ENCODE peak calls at places on chromosomes 4 and X, in six cellular contexts. One of them, this sample, is unnamed.

GRCh38 chr4:55635282-55635681 is 816 bp downstream of the NMU start:
- DNase-seq in GM23248: no peak
- DNase-seq in aorta: no peak
- DNase-seq in effector memory CD4-positive, alpha-beta T cell: no peak
- DNase-seq in esophagus squamous epithelium: no peak
- DNase-seq in lung: no peak
- DNase-seq in this sample: no peak

GRCh38 chr4:2934077-2934812 is 29.0 kb downstream of the NOP14 start:
- DNase-seq in esophagus squamous epithelium: no peak
- DNase-seq in lung: peak; percentile 68
- DNase-seq in GM23248: peak; percentile 86
- DNase-seq in aorta: peak; percentile 75
- DNase-seq in effector memory CD4-positive, alpha-beta T cell: peak; percentile 33
- DNase-seq in this sample: peak; percentile 57

GRCh38 chrX:45031830-45032229 is 158.8 kb downstream of the KDM6A start:
- DNase-seq in effector memory CD4-positive, alpha-beta T cell: no peak
- DNase-seq in lung: no peak
- DNase-seq in GM23248: no peak
- DNase-seq in esophagus squamous epithelium: no peak
- DNase-seq in aorta: no peak
- DNase-seq in this sample: no peak

GRCh38 chr4:184384056-184384809 is 90.1 kb downstream of the IRF2 start:
- DNase-seq in lung: peak; percentile 43
- DNase-seq in esophagus squamous epithelium: peak; percentile 3
- DNase-seq in effector memory CD4-positive, alpha-beta T cell: no peak
- DNase-seq in GM23248: peak; percentile 73
- DNase-seq in aorta: peak; percentile 64
- DNase-seq in this sample: peak; percentile 69

GRCh38 chr4:144350706-144351105 is 210.2 kb upstream of the GYPA start:
- DNase-seq in effector memory CD4-positive, alpha-beta T cell: no peak
- DNase-seq in aorta: no peak
- DNase-seq in lung: no peak
- DNase-seq in esophagus squamous epithelium: no peak
- DNase-seq in GM23248: no peak
- DNase-seq in this sample: no peak

GRCh38 chr4:13963601-13964000 is 336.1 kb upstream of the BOD1L1 start:
- DNase-seq in GM23248: peak; percentile 28
- DNase-seq in aorta: no peak
- DNase-seq in esophagus squamous epithelium: no peak
- DNase-seq in effector memory CD4-positive, alpha-beta T cell: no peak
- DNase-seq in lung: no peak
- DNase-seq in this sample: no peak

GRCh38 chr4:57078685-57079521 is 31.3 kb downstream of the IGFBP7 start:
- DNase-seq in aorta: no peak
- DNase-seq in lung: no peak
- DNase-seq in effector memory CD4-positive, alpha-beta T cell: no peak
- DNase-seq in esophagus squamous epithelium: no peak
- DNase-seq in GM23248: no peak
- DNase-seq in this sample: no peak

GRCh38 chrX:119155416-119156035 is 27.9 kb upstream of the KIAA1210 start:
- DNase-seq in GM23248: peak; percentile 83
- DNase-seq in esophagus squamous epithelium: no peak
- DNase-seq in effector memory CD4-positive, alpha-beta T cell: no peak
- DNase-seq in lung: no peak
- DNase-seq in aorta: no peak
- DNase-seq in this sample: no peak

GRCh38 chr4:105061136-105061696 is 85.5 kb upstream of the TET2 start:
- DNase-seq in aorta: no peak
- DNase-seq in esophagus squamous epithelium: peak; percentile 1
- DNase-seq in effector memory CD4-positive, alpha-beta T cell: no peak
- DNase-seq in GM23248: no peak
- DNase-seq in lung: no peak
- DNase-seq in this sample: no peak

GRCh38 chr4:179797718-179798117 is 2355.5 kb upstream of the AGA start:
- DNase-seq in esophagus squamous epithelium: no peak
- DNase-seq in GM23248: no peak
- DNase-seq in effector memory CD4-positive, alpha-beta T cell: no peak
- DNase-seq in aorta: no peak
- DNase-seq in lung: no peak
- DNase-seq in this sample: no peak

GRCh38 chr4:80125252-80126177 is 52.5 kb upstream of the ANTXR2 start:
- DNase-seq in aorta: no peak
- DNase-seq in GM23248: peak; percentile 64
- DNase-seq in effector memory CD4-positive, alpha-beta T cell: peak; percentile 19
- DNase-seq in esophagus squamous epithelium: no peak
- DNase-seq in lung: no peak
- DNase-seq in this sample: no peak

GRCh38 chr4:69383281-69383680 is 103.0 kb downstream of the UGT2B28 start:
- DNase-seq in lung: no peak
- DNase-seq in esophagus squamous epithelium: no peak
- DNase-seq in aorta: no peak
- DNase-seq in GM23248: no peak
- DNase-seq in effector memory CD4-positive, alpha-beta T cell: no peak
- DNase-seq in this sample: no peak

GRCh38 chrX:16711219-16712115 is 1.0 kb downstream of the CTPS2 start:
- DNase-seq in effector memory CD4-positive, alpha-beta T cell: no peak
- DNase-seq in lung: no peak
- DNase-seq in esophagus squamous epithelium: no peak
- DNase-seq in aorta: peak; percentile 48
- DNase-seq in GM23248: peak; percentile 5
- DNase-seq in this sample: peak; percentile 14

GRCh38 chr4:17667653-17668201 is 53.3 kb downstream of the MED28 start:
- DNase-seq in effector memory CD4-positive, alpha-beta T cell: no peak
- DNase-seq in aorta: no peak
- DNase-seq in esophagus squamous epithelium: no peak
- DNase-seq in GM23248: no peak
- DNase-seq in lung: no peak
- DNase-seq in this sample: no peak

GRCh38 chr4:17667253-17667652 is 52.8 kb downstream of the MED28 start:
- DNase-seq in esophagus squamous epithelium: no peak
- DNase-seq in aorta: no peak
- DNase-seq in lung: no peak
- DNase-seq in effector memory CD4-positive, alpha-beta T cell: no peak
- DNase-seq in GM23248: no peak
- DNase-seq in this sample: no peak

GRCh38 chr4:17664755-17665154 is 50.3 kb downstream of the MED28 start:
- DNase-seq in esophagus squamous epithelium: no peak
- DNase-seq in effector memory CD4-positive, alpha-beta T cell: no peak
- DNase-seq in lung: no peak
- DNase-seq in GM23248: no peak
- DNase-seq in aorta: no peak
- DNase-seq in this sample: no peak

GRCh38 chr4:17665346-17665745 is 50.9 kb downstream of the MED28 start:
- DNase-seq in effector memory CD4-positive, alpha-beta T cell: no peak
- DNase-seq in aorta: no peak
- DNase-seq in esophagus squamous epithelium: no peak
- DNase-seq in GM23248: no peak
- DNase-seq in lung: no peak
- DNase-seq in this sample: no peak

DNA sequence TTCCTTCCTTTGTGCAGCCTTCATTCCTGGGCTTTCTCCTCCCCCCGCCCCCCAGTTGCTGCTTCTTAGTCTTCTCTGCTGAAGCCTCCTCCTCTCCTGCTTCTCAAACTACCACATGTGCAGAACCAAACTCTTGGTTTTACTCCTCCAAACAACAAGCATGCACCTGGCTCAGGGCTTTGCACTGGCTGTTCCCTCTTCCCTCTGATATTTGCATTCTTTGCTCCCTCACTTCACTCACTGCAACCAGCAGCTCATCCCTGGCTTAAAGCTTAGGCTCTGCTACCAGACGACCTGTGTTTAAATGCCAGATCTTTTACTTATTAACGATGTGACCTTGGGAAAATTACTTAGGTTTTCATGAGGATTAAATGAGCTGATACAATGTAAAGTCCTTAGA is 51.4 kb downstream of the MED28 start:
- DNase-seq in effector memory CD4-positive, alpha-beta T cell: no peak
- DNase-seq in lung: no peak
- DNase-seq in aorta: no peak
- DNase-seq in esophagus squamous epithelium: no peak
- DNase-seq in GM23248: no peak
- DNase-seq in this sample: no peak
- H3K4me1 ChIP-seq in effector memory CD4-positive, alpha-beta T cell: no peaks in the 10 kb centered on the region
- H3K4me1 ChIP-seq in lung: no peaks in the 10 kb centered on the region
- H3K4me1 ChIP-seq in aorta: no peaks in the 10 kb centered on the region
- H3K4me1 ChIP-seq in esophagus squamous epithelium: no peaks in the 10 kb centered on the region
- H3K4me1 ChIP-seq in GM23248: no peaks in the 10 kb centered on the region
- H3K4me1 ChIP-seq in this sample: no peaks in the 10 kb centered on the region

DNA sequence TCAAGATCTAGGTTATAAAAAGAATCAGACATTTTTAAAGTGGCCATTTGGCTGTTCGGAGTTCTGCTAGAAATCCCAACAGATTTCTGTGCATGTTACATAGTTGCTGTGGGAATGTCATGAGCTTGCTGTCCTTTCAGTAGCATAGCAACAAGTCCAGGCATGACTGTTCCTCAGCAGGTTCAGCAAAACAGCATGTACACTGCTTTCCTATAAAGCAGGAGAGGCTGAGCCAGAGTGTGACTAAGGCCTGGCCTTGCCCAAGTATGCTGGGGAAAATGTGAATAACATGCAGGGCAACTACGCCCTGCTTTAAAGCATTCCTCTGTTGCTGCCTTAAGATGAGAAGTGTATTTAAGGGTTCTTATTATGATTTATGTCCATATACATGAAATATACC is 217.1 kb upstream of the SMIM31 start:
- DNase-seq in GM23248: peak; percentile 84
- DNase-seq in esophagus squamous epithelium: no peak
- DNase-seq in lung: no peak
- DNase-seq in effector memory CD4-positive, alpha-beta T cell: no peak
- DNase-seq in aorta: peak; percentile 66
- DNase-seq in this sample: no peak
- H3K27ac ChIP-seq in GM23248: peak overlapping the region; percentile 60
- H3K27ac ChIP-seq in esophagus squamous epithelium: peak overlapping the region; percentile 79
- H3K27ac ChIP-seq in lung: no peak overlapping the region
- H3K27ac ChIP-seq in effector memory CD4-positive, alpha-beta T cell: no peak overlapping the region
- H3K27ac ChIP-seq in aorta: no peak overlapping the region
- H3K27ac ChIP-seq in this sample: no peak overlapping the region

GRCh38 chr4:147755567-147756295 is 23.8 kb downstream of the ARHGAP10 start:
- DNase-seq in esophagus squamous epithelium: no peak
- DNase-seq in aorta: no peak
- DNase-seq in effector memory CD4-positive, alpha-beta T cell: no peak
- DNase-seq in lung: no peak
- DNase-seq in GM23248: peak; percentile 74
- DNase-seq in this sample: no peak
- H3K4me3 ChIP-seq in esophagus squamous epithelium: no peak overlapping the region
- H3K4me3 ChIP-seq in aorta: no peak overlapping the region
- H3K4me3 ChIP-seq in effector memory CD4-positive, alpha-beta T cell: no peak overlapping the region
- H3K4me3 ChIP-seq in lung: no peak overlapping the region
- H3K4me3 ChIP-seq in GM23248: peak overlapping the region; percentile 24
- H3K4me3 ChIP-seq in this sample: no peak overlapping the region

DNA sequence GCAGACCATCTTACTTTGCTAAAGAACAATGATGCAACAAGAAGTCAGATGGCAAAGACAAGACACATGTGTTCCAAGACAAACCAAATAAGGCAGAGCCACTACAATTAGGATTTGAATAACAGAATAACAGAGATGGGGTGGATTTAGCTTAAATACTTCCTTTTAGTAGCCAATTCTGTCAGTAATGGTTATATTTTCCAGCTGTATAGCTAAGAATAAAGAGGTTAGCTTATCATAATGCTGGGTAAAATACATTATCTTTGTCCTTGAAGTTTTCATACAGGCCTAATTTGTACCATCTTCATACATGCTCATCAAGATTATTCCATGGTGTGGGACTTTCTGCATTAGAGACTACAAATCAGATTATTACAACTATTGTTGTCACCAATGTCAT is 37.6 kb upstream of the FRAS1 start:
- DNase-seq in effector memory CD4-positive, alpha-beta T cell: no peak
- DNase-seq in GM23248: no peak
- DNase-seq in esophagus squamous epithelium: no peak
- DNase-seq in aorta: no peak
- DNase-seq in lung: no peak
- DNase-seq in this sample: no peak
- H3K4me1 ChIP-seq in effector memory CD4-positive, alpha-beta T cell: no peaks in the 10 kb centered on the region
- H3K4me1 ChIP-seq in GM23248: peaks cover 6% of the 10 kb centered on the region
- H3K4me1 ChIP-seq in esophagus squamous epithelium: no peaks in the 10 kb centered on the region
- H3K4me1 ChIP-seq in aorta: no peaks in the 10 kb centered on the region
- H3K4me1 ChIP-seq in lung: no peaks in the 10 kb centered on the region
- H3K4me1 ChIP-seq in this sample: no peaks in the 10 kb centered on the region

DNA sequence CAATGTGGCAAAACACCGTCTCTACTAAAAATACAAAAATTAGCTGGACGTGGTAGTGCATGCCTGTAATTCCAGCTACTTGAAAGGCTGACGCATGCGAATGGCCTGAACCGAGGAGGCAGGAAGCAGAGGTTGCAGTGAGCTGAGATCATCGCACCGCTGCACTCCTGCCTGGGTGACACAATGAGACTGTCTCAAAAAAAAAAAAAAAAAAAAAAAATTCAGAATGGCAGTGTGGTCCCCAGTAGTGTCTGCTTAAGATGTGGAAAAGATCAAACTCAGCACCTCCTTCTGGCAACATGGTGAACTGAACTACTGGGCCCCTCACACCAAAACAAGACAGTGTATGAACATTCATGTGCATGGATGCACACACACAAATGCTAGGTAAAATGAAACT is 32.2 kb downstream of the SMS start:
- DNase-seq in aorta: peak; percentile 67
- DNase-seq in lung: no peak
- DNase-seq in GM23248: peak; percentile 79
- DNase-seq in effector memory CD4-positive, alpha-beta T cell: peak; percentile 44
- DNase-seq in esophagus squamous epithelium: no peak
- DNase-seq in this sample: no peak
- H3K27ac ChIP-seq in aorta: peak overlapping the region; percentile 17
- H3K27ac ChIP-seq in lung: peak overlapping the region; percentile 7
- H3K27ac ChIP-seq in GM23248: peak overlapping the region; percentile 56
- H3K27ac ChIP-seq in effector memory CD4-positive, alpha-beta T cell: peak overlapping the region; percentile 64
- H3K27ac ChIP-seq in esophagus squamous epithelium: no peak overlapping the region
- H3K27ac ChIP-seq in this sample: no peak overlapping the region

DNA sequence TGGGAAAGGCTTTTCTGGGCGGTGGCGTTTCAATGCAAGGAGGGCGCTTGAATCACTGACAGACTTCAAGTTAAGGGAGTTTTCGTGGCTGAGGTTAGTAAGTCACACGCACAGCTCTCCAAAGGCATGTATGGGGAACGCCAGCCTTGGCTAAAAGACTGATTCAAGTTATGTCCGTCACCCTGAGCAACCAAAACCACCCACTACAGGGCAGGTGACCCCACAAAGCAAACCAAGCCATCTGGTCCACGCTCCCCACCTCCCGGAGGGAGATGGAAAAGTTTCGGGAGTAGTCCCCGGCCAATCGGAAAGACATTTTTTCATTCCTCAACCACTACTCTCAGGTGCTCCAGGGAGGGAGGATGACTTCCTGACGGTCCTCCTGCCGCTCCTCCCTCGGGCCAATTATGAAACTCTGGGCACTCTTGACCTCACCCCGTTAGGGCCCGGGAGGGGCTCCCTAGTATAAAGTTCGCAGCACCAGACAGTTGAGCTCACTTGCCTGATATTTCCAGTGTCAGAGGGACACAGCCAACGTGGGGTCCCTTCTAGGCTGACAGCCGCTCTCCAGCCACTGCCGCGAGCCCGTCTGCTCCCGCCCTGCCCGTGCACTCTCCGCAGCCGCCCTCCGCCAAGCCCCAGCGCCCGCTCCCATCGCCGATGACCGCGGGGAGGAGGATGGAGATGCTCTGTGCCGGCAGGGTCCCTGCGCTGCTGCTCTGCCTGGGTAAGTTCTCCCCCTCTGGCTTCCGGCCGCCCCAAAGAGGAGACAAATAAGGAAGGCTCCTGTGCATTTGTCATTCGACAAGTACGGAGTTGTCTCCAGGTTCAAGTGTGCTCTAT is at the start of gene EREG:
- DNase-seq in effector memory CD4-positive, alpha-beta T cell: no peak
- DNase-seq in aorta: peak; percentile 55
- DNase-seq in GM23248: peak; percentile 77
- DNase-seq in lung: no peak
- DNase-seq in esophagus squamous epithelium: no peak
- DNase-seq in this sample: peak; percentile 15
- H3K4me3 ChIP-seq in effector memory CD4-positive, alpha-beta T cell: peak within 1 kb of the TSS; percentile 25
- H3K4me3 ChIP-seq in aorta: peak within 1 kb of the TSS; percentile 42
- H3K4me3 ChIP-seq in GM23248: peak within 1 kb of the TSS; percentile 79
- H3K4me3 ChIP-seq in lung: peak within 1 kb of the TSS; percentile 28
- H3K4me3 ChIP-seq in esophagus squamous epithelium: peak within 1 kb of the TSS; percentile 58
- H3K4me3 ChIP-seq in this sample: no peak within 1 kb of the TSS

GRCh38 chr4:142091691-142092182 is 455.4 kb downstream of the IL15 start:
- DNase-seq in lung: no peak
- DNase-seq in esophagus squamous epithelium: no peak
- DNase-seq in aorta: peak; percentile 55
- DNase-seq in GM23248: peak; percentile 96
- DNase-seq in effector memory CD4-positive, alpha-beta T cell: no peak
- DNase-seq in this sample: peak; percentile 52
- H3K4me1 ChIP-seq in lung: no peaks in the 10 kb centered on the region
- H3K4me1 ChIP-seq in esophagus squamous epithelium: peaks cover 8% of the 10 kb centered on the region
- H3K4me1 ChIP-seq in aorta: no peaks in the 10 kb centered on the region
- H3K4me1 ChIP-seq in GM23248: peaks cover 68% of the 10 kb centered on the region
- H3K4me1 ChIP-seq in effector memory CD4-positive, alpha-beta T cell: no peaks in the 10 kb centered on the region
- H3K4me1 ChIP-seq in this sample: no peaks in the 10 kb centered on the region